ENCODE peak calls at places on chromosomes 5 and 9, in four cellular contexts. F, H, E and V are unnamed samples.

GRCh38 chr9:135765416-135765815 is 63.4 kb downstream of the KCNT1 start:
- DNase-seq in F (no peak), H (no peak), E (no peak), V (no peak)

GRCh38 chr5:37816883-37817282 is 23.0 kb downstream of the GDNF start:
- DNase-seq in F (peak), H (no peak), E (no peak), V (no peak)

GRCh38 chr9:38144421-38144820 is 75.4 kb upstream of the SHB start:
- DNase-seq in F (peak), H (no peak), E (no peak), V (no peak)

GRCh38 chr9:1837453-1838084 is 177.6 kb upstream of the SMARCA2 start:
- DNase-seq in F (peak), H (no peak), E (no peak), V (peak)

GRCh38 chr5:171975262-171975876 is 31.1 kb downstream of the FBXW11 start:
- DNase-seq in F (peak), H (no peak), E (no peak), V (no peak)

GRCh38 chr5:175718401-175719108 is 60.7 kb downstream of the HRH2 start:
- DNase-seq in F (no peak), H (peak), E (peak), V (peak)

GRCh38 chr5:137374110-137374853 is 124.8 kb downstream of the SPOCK1 start:
- DNase-seq in F (no peak), H (no peak), E (no peak), V (no peak)

GRCh38 chr5:34686762-34687268 is 30.7 kb downstream of the RAI14 start:
- DNase-seq in F (peak), H (peak), E (no peak), V (peak)

GRCh38 chr5:59042683-59043082 is 459.8 kb downstream of the RAB3C start:
- DNase-seq in F (no peak), H (peak), E (no peak), V (peak)

GRCh38 chr5:74798977-74799911 is 32.2 kb downstream of the NSA2 start:
- DNase-seq in F (peak), H (no peak), E (no peak), V (no peak)

GRCh38 chr9:126722922-126723806 is 81.7 kb upstream of the ZBTB43 start:
- DNase-seq in F (no peak), H (peak), E (no peak), V (peak)

GRCh38 chr9:126721531-126722098 is 83.2 kb upstream of the ZBTB43 start:
- DNase-seq in F (no peak), H (peak), E (no peak), V (no peak)

GRCh38 chr9:126723807-126724172 is 81.0 kb upstream of the ZBTB43 start:
- DNase-seq in F (no peak), H (no peak), E (no peak), V (peak)

GRCh38 chr9:126720661-126721530 is 83.9 kb upstream of the ZBTB43 start:
- DNase-seq in F (no peak), H (no peak), E (no peak), V (no peak)

DNA sequence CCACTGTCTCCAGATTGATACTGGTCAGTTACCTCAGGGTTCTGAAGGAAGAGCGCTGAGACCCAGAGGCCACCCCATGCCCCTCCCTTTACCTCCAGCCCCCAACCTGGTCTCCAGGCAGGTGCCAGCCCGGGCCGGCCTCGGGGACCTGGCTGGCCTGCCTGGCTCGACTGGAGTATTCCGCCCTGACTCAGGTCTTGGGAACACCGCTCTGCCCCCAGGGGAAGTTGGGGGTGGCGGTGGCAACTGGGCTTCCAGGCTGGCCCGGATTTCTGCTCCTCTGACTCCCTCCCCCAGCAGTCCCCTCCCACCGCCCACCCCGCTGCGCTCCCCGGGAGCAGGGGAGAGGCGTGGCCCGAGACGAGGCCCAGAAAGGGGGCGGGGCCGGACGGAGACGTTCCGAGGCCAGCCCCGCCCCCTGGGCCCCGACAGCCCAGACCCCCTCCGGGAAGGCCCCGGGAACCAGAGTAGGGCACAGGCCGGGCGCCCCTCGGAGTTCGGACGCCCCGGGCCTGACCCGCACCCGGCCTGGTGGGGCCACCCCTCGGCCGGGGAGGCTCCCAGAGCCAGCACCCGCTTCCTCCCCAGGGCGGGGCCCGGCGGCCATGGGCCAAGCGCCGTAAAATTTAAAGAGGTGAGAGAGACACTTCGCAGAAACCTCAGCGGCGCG is 82.5 kb upstream of the ZBTB43 start:
- DNase-seq in F (no peak), H (peak), E (peak), V (peak)
- TF ChIP-seq POLR2A in F (no peak), H (no peak), E (peak), V (peak)

GRCh38 chr9:4105183-4105582 is 194.7 kb downstream of the GLIS3 start:
- DNase-seq in F (no peak), H (no peak), E (no peak), V (no peak)

GRCh38 chr9:4102078-4102477 is 197.8 kb downstream of the GLIS3 start:
- DNase-seq in F (peak), H (no peak), E (no peak), V (no peak)

GRCh38 chr9:4106744-4107143 is 193.1 kb downstream of the GLIS3 start:
- DNase-seq in F (peak), H (no peak), E (no peak), V (no peak)

GRCh38 chr9:4108708-4109444 is 191.0 kb downstream of the GLIS3 start:
- DNase-seq in F (no peak), H (no peak), E (no peak), V (no peak)

DNA sequence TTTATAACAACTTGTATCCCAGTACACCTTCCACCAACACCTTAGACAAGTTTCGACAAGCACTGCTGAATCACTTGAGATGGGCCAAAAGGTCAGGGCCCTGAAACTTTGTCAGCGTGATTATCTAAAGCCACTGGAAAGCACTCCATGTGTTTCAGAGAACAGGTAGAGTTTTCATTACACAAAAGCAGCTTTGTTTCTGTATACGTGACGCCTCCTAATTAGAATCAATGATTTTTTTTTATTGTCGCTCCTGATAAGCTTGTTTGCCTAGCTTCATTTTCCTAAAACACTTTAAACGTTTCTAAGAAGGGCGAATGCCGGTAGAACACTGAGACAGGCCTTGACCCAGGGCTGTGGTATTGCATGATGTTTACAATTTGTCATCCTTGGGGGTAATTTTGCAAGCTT is 193.8 kb downstream of the GLIS3 start:
- DNase-seq in F (no peak), H (peak), E (no peak), V (no peak)
- H3K27ac ChIP-seq in F (no peak), H (peak), E (peak), V (peak)

GRCh38 chr5:60945760-60946253 is 802 bp downstream of the NDUFAF2 start:
- DNase-seq in F (peak), H (no peak), E (no peak), V (peak)
- TF ChIP-seq POLR2A in F (no peak), H (no peak), E (no peak), V (no peak)

GRCh38 chr5:132484386-132484715 is 6.2 kb downstream of the IRF1 start:
- DNase-seq in F (no peak), H (peak), E (peak), V (no peak)
- H3K27ac ChIP-seq in F (no peak), H (peak), E (peak), V (no peak)

GRCh38 chr5:23991406-23991805 is 484.0 kb downstream of the PRDM9 start:
- DNase-seq in F (no peak), H (no peak), E (no peak), V (no peak)
- TF ChIP-seq POLR2A in F (no peak), H (no peak), E (no peak), V (no peak)